ENCODE peak calls at places on chromosomes 4 and X, in ten cellular contexts. One of them, this sample, is unnamed.

GRCh38 chrX:129449141-129449540 is 74.1 kb downstream of the SMARCA1 start:
- DNase-seq in HEK293T: no peak
- DNase-seq in stimulated activated CD8-positive, alpha-beta memory T cell treated with anti-CD3 and anti-CD28 coated beads, Interleukin-2, amount 100 ng/mL, for 48 hours: no peak
- DNase-seq in prostate gland: no peak
- DNase-seq in cardiac fibroblast: no peak
- DNase-seq in neural progenitor cell: no peak
- DNase-seq in NB4: peak
- DNase-seq in amniotic stem cell: no peak
- DNase-seq in CD8-positive, alpha-beta memory T cell: no peak
- DNase-seq in heart right ventricle: no peak
- DNase-seq in this sample: no peak

GRCh38 chr4:88162636-88163035 is 4.2 kb upstream of the ABCG2 start:
- DNase-seq in CD8-positive, alpha-beta memory T cell: no peak
- DNase-seq in stimulated activated CD8-positive, alpha-beta memory T cell treated with anti-CD3 and anti-CD28 coated beads, Interleukin-2, amount 100 ng/mL, for 48 hours: no peak
- DNase-seq in heart right ventricle: no peak
- DNase-seq in amniotic stem cell: no peak
- DNase-seq in prostate gland: no peak
- DNase-seq in cardiac fibroblast: no peak
- DNase-seq in NB4: no peak
- DNase-seq in HEK293T: no peak
- DNase-seq in neural progenitor cell: peak
- DNase-seq in this sample: no peak

GRCh38 chr4:6857009-6857882 is 52.4 kb upstream of the TBC1D14 start:
- DNase-seq in cardiac fibroblast: no peak
- DNase-seq in CD8-positive, alpha-beta memory T cell: no peak
- DNase-seq in NB4: no peak
- DNase-seq in prostate gland: no peak
- DNase-seq in stimulated activated CD8-positive, alpha-beta memory T cell treated with anti-CD3 and anti-CD28 coated beads, Interleukin-2, amount 100 ng/mL, for 48 hours: no peak
- DNase-seq in amniotic stem cell: no peak
- DNase-seq in neural progenitor cell: no peak
- DNase-seq in HEK293T: no peak
- DNase-seq in heart right ventricle: no peak
- DNase-seq in this sample: no peak

GRCh38 chrX:87636533-87636932 is 118.9 kb downstream of the KLHL4 start:
- DNase-seq in amniotic stem cell: no peak
- DNase-seq in CD8-positive, alpha-beta memory T cell: no peak
- DNase-seq in heart right ventricle: no peak
- DNase-seq in neural progenitor cell: peak
- DNase-seq in prostate gland: no peak
- DNase-seq in stimulated activated CD8-positive, alpha-beta memory T cell treated with anti-CD3 and anti-CD28 coated beads, Interleukin-2, amount 100 ng/mL, for 48 hours: no peak
- DNase-seq in HEK293T: no peak
- DNase-seq in cardiac fibroblast: no peak
- DNase-seq in NB4: no peak
- DNase-seq in this sample: no peak

GRCh38 chrX:80576815-80577533 is 156.7 kb downstream of the TENT5D start:
- DNase-seq in cardiac fibroblast: peak
- DNase-seq in heart right ventricle: no peak
- DNase-seq in NB4: no peak
- DNase-seq in HEK293T: no peak
- DNase-seq in CD8-positive, alpha-beta memory T cell: no peak
- DNase-seq in stimulated activated CD8-positive, alpha-beta memory T cell treated with anti-CD3 and anti-CD28 coated beads, Interleukin-2, amount 100 ng/mL, for 48 hours: no peak
- DNase-seq in amniotic stem cell: no peak
- DNase-seq in neural progenitor cell: peak
- DNase-seq in prostate gland: no peak
- DNase-seq in this sample: no peak

GRCh38 chr4:151694819-151695730 is 65.7 kb downstream of the GATB start:
- DNase-seq in HEK293T: no peak
- DNase-seq in heart right ventricle: no peak
- DNase-seq in neural progenitor cell: no peak
- DNase-seq in NB4: peak
- DNase-seq in stimulated activated CD8-positive, alpha-beta memory T cell treated with anti-CD3 and anti-CD28 coated beads, Interleukin-2, amount 100 ng/mL, for 48 hours: no peak
- DNase-seq in amniotic stem cell: no peak
- DNase-seq in prostate gland: no peak
- DNase-seq in cardiac fibroblast: no peak
- DNase-seq in CD8-positive, alpha-beta memory T cell: no peak
- DNase-seq in this sample: no peak

GRCh38 chr4:22486276-22486675 is 29.6 kb downstream of the ADGRA3 start:
- DNase-seq in stimulated activated CD8-positive, alpha-beta memory T cell treated with anti-CD3 and anti-CD28 coated beads, Interleukin-2, amount 100 ng/mL, for 48 hours: no peak
- DNase-seq in prostate gland: no peak
- DNase-seq in cardiac fibroblast: no peak
- DNase-seq in NB4: no peak
- DNase-seq in neural progenitor cell: no peak
- DNase-seq in amniotic stem cell: no peak
- DNase-seq in HEK293T: no peak
- DNase-seq in heart right ventricle: no peak
- DNase-seq in CD8-positive, alpha-beta memory T cell: no peak
- DNase-seq in this sample: no peak

GRCh38 chr4:85491527-85491926 is 16.6 kb downstream of the ARHGAP24 start:
- DNase-seq in heart right ventricle: no peak
- DNase-seq in CD8-positive, alpha-beta memory T cell: no peak
- DNase-seq in amniotic stem cell: no peak
- DNase-seq in stimulated activated CD8-positive, alpha-beta memory T cell treated with anti-CD3 and anti-CD28 coated beads, Interleukin-2, amount 100 ng/mL, for 48 hours: no peak
- DNase-seq in prostate gland: no peak
- DNase-seq in NB4: no peak
- DNase-seq in cardiac fibroblast: no peak
- DNase-seq in neural progenitor cell: no peak
- DNase-seq in HEK293T: no peak
- DNase-seq in this sample: no peak

GRCh38 chr4:137896221-137896737 is 345.9 kb downstream of the SLC7A11 start:
- DNase-seq in HEK293T: no peak
- DNase-seq in NB4: no peak
- DNase-seq in stimulated activated CD8-positive, alpha-beta memory T cell treated with anti-CD3 and anti-CD28 coated beads, Interleukin-2, amount 100 ng/mL, for 48 hours: no peak
- DNase-seq in prostate gland: no peak
- DNase-seq in heart right ventricle: no peak
- DNase-seq in cardiac fibroblast: peak
- DNase-seq in CD8-positive, alpha-beta memory T cell: no peak
- DNase-seq in amniotic stem cell: peak
- DNase-seq in neural progenitor cell: no peak
- DNase-seq in this sample: no peak

GRCh38 chr4:122041312-122041711 is 89.5 kb upstream of the TRPC3 start:
- DNase-seq in prostate gland: no peak
- DNase-seq in cardiac fibroblast: no peak
- DNase-seq in CD8-positive, alpha-beta memory T cell: no peak
- DNase-seq in HEK293T: no peak
- DNase-seq in NB4: no peak
- DNase-seq in heart right ventricle: peak
- DNase-seq in stimulated activated CD8-positive, alpha-beta memory T cell treated with anti-CD3 and anti-CD28 coated beads, Interleukin-2, amount 100 ng/mL, for 48 hours: no peak
- DNase-seq in neural progenitor cell: no peak
- DNase-seq in amniotic stem cell: no peak
- DNase-seq in this sample: no peak

GRCh38 chr4:111712093-111712677 is 433.1 kb upstream of the FAM241A start:
- DNase-seq in neural progenitor cell: no peak
- DNase-seq in amniotic stem cell: no peak
- DNase-seq in NB4: no peak
- DNase-seq in heart right ventricle: no peak
- DNase-seq in CD8-positive, alpha-beta memory T cell: no peak
- DNase-seq in stimulated activated CD8-positive, alpha-beta memory T cell treated with anti-CD3 and anti-CD28 coated beads, Interleukin-2, amount 100 ng/mL, for 48 hours: no peak
- DNase-seq in cardiac fibroblast: no peak
- DNase-seq in HEK293T: peak
- DNase-seq in prostate gland: no peak
- DNase-seq in this sample: no peak

GRCh38 chr4:110119880-110120279 is 78.5 kb downstream of the ELOVL6 start:
- DNase-seq in cardiac fibroblast: peak
- DNase-seq in NB4: no peak
- DNase-seq in neural progenitor cell: no peak
- DNase-seq in amniotic stem cell: no peak
- DNase-seq in stimulated activated CD8-positive, alpha-beta memory T cell treated with anti-CD3 and anti-CD28 coated beads, Interleukin-2, amount 100 ng/mL, for 48 hours: no peak
- DNase-seq in heart right ventricle: no peak
- DNase-seq in HEK293T: no peak
- DNase-seq in CD8-positive, alpha-beta memory T cell: no peak
- DNase-seq in prostate gland: no peak
- DNase-seq in this sample: no peak

GRCh38 chr4:103018391-103019318 is 850 bp downstream of the SLC9B1 start:
- DNase-seq in prostate gland: peak
- DNase-seq in heart right ventricle: peak
- DNase-seq in neural progenitor cell: no peak
- DNase-seq in stimulated activated CD8-positive, alpha-beta memory T cell treated with anti-CD3 and anti-CD28 coated beads, Interleukin-2, amount 100 ng/mL, for 48 hours: no peak
- DNase-seq in NB4: peak
- DNase-seq in cardiac fibroblast: no peak
- DNase-seq in HEK293T: peak
- DNase-seq in CD8-positive, alpha-beta memory T cell: no peak
- DNase-seq in amniotic stem cell: no peak
- DNase-seq in this sample: no peak